ENCODE peak calls at places on chromosomes 5 and 9, in five cellular contexts. O is right cardiac atrium, Y is brain microvascular endothelial cell, C is AG09309, H is hepatic stellate cell. B is an unnamed sample.

GRCh38 chr5:177483994-177484901 is 10.8 kb upstream of the DBN1 start:
- DNase-seq in C (no peak), Y (no peak), H (no peak), O (no peak), B (no peak)

GRCh38 chr5:1983919-1984695 is 101.4 kb upstream of the IRX4 start:
- DNase-seq in Y (no peak), H (no peak), O (no peak), C (no peak), B (no peak)

GRCh38 chr5:131491749-131492148 is 143.3 kb downstream of the RAPGEF6 start:
- DNase-seq in C (no peak), H (no peak), O (no peak), Y (no peak), B (no peak)

GRCh38 chr5:146013761-146014160 is 77.4 kb downstream of the SH3RF2 start:
- DNase-seq in H (no peak), O (no peak), C (no peak), Y (no peak), B (no peak)

GRCh38 chr9:130626249-130626982 is 38.0 kb upstream of the PRDM12 start:
- DNase-seq in O (no peak), C (no peak), H (no peak), Y (no peak), B (no peak)

GRCh38 chr5:139552893-139553575 is 8.1 kb upstream of the UBE2D2 start:
- DNase-seq in O (no peak), H (no peak), Y (no peak), C (no peak), B (no peak)

GRCh38 chr5:155250601-155251000 is 237.0 kb downstream of the KIF4B start:
- DNase-seq in C (no peak), H (no peak), O (no peak), Y (no peak), B (no peak)

GRCh38 chr5:139982975-139983240 is 60.2 kb downstream of the NRG2 start:
- DNase-seq in H (no peak), C (no peak), Y (no peak), O (no peak), B (no peak)

GRCh38 chr5:174493536-174493935 is 230.8 kb upstream of the MSX2 start:
- DNase-seq in Y (no peak), O (no peak), H (no peak), C (no peak), B (no peak)

GRCh38 chr9:22044583-22044982 is 35.5 kb upstream of the CDKN2B start:
- DNase-seq in H (peak), C (peak), O (no peak), Y (peak), B (no peak)

GRCh38 chr5:90533794-90534193 is 4.4 kb upstream of the LYSMD3 start:
- DNase-seq in C (no peak), Y (no peak), H (no peak), O (no peak), B (no peak)

GRCh38 chr5:171990713-171991015 is 15.8 kb downstream of the FBXW11 start:
- DNase-seq in O (no peak), Y (no peak), H (no peak), C (no peak), B (no peak)

GRCh38 chr9:82488319-82488701 is 499.7 kb downstream of the SPATA31D1 start:
- DNase-seq in O (no peak), Y (no peak), C (no peak), H (no peak), B (no peak)

GRCh38 chr9:16192403-16193017 is 639.7 kb downstream of the CCDC171 start:
- DNase-seq in O (no peak), H (no peak), C (no peak), Y (peak), B (no peak)

GRCh38 chr5:59582746-59583145 is 310.8 kb downstream of the PDE4D start:
- DNase-seq in Y (no peak), C (no peak), H (no peak), O (no peak), B (no peak)

GRCh38 chr9:127707766-127708165 is 978 bp downstream of the CFAP157 start:
- DNase-seq in C (no peak), O (no peak), H (no peak), Y (no peak), B (no peak)

GRCh38 chr5:138369249-138369648 is 16.8 kb downstream of the KDM3B start:
- DNase-seq in Y (no peak), O (no peak), H (no peak), C (no peak), B (no peak)

GRCh38 chr5:107135391-107135790 is 535.3 kb downstream of the EFNA5 start:
- DNase-seq in H (no peak), O (no peak), Y (peak), C (no peak), B (no peak)

GRCh38 chr9:69063839-69064238 is 28.3 kb downstream of the FXN start:
- DNase-seq in O (no peak), C (no peak), H (no peak), Y (no peak), B (no peak)

GRCh38 chr5:156148307-156148706 is 178.7 kb upstream of the SGCD start:
- DNase-seq in C (no peak), Y (no peak), H (no peak), O (no peak), B (no peak)

GRCh38 chr9:68851657-68852056 is 146.6 kb downstream of the PIP5K1B start:
- DNase-seq in O (no peak), Y (no peak), C (no peak), H (no peak), B (no peak)

GRCh38 chr9:69086312-69086711 is 50.8 kb downstream of the FXN start:
- DNase-seq in H (no peak), C (no peak), O (no peak), Y (no peak), B (no peak)

GRCh38 chr5:3182477-3182876 is 413.2 kb upstream of the IRX1 start:
- DNase-seq in O (no peak), C (no peak), Y (no peak), H (no peak), B (no peak)